ENCODE peak calls at places on chromosome 6, in four cellular contexts. X is activated CD8-positive, alpha-beta memory T cell treated with anti-CD3 and anti-CD28 coated beads, Interleukin-2, amount 50 U/mL, for 48 hours; K is astrocyte of the hippocampus; Y is fibroblast of mammary gland. L is an unnamed sample.

GRCh38 chr6:158023597-158023939 is 41.9 kb downstream of the SYNJ2 start:
- DNase-seq in X (no peak), K (no peak), Y (no peak), L (peak)

GRCh38 chr6:125747589-125748533 is 1.6 kb upstream of the HEY2 start:
- DNase-seq in X (peak), K (peak), Y (no peak), L (peak)

GRCh38 chr6:154683756-154684523 is 49.3 kb upstream of the SCAF8 start:
- DNase-seq in X (no peak), K (peak), Y (peak), L (peak)

GRCh38 chr6:26249709-26249958 is 115.4 kb upstream of the BTN3A2 start:
- DNase-seq in X (no peak), K (no peak), Y (no peak), L (no peak)

GRCh38 chr6:170048615-170049256 is 242.1 kb downstream of the DLL1 start:
- DNase-seq in X (peak), K (no peak), Y (peak), L (no peak)

GRCh38 chr6:41374618-41375590 is 39.5 kb downstream of the NCR2 start:
- DNase-seq in X (no peak), K (peak), Y (no peak), L (no peak)

GRCh38 chr6:5471044-5471443 is 209.7 kb downstream of the FARS2 start:
- DNase-seq in X (peak), K (peak), Y (peak), L (peak)

GRCh38 chr6:31037692-31038091 is 27.4 kb downstream of the MUC22 start:
- DNase-seq in X (no peak), K (peak), Y (peak), L (no peak)

L was measured in NCI-H2029 treated with DMSO at 0.1 percent for 48 hours.